ENCODE peak calls at places on chromosome 1, in seven cellular contexts. One of them, this sample, is unnamed. For H3K4me1 and H3K27me3, the result is how much of the 10 kb centered on the place peaks cover.

GRCh38 chr1:26072305-26072704 is 4.9 kb upstream of the TRIM63 start:
- DNase-seq in fibroblast of lung: no peak
- DNase-seq in colonic mucosa: no peak
- DNase-seq in adrenal gland: peak
- DNase-seq in body of pancreas: peak
- DNase-seq in pancreas: peak
- DNase-seq in psoas muscle: peak
- DNase-seq in this sample: no peak

GRCh38 chr1:170586321-170586855 is 54.4 kb downstream of the GORAB start:
- DNase-seq in fibroblast of lung: peak
- DNase-seq in colonic mucosa: no peak
- DNase-seq in adrenal gland: no peak
- DNase-seq in body of pancreas: peak
- DNase-seq in pancreas: no peak
- DNase-seq in psoas muscle: peak
- DNase-seq in this sample: no peak

GRCh38 chr1:22075718-22076117 is 23.2 kb downstream of the CDC42 start:
- DNase-seq in fibroblast of lung: no peak
- DNase-seq in colonic mucosa: no peak
- DNase-seq in adrenal gland: no peak
- DNase-seq in body of pancreas: no peak
- DNase-seq in pancreas: no peak
- DNase-seq in psoas muscle: no peak
- DNase-seq in this sample: no peak

GRCh38 chr1:70314706-70315304 is 39.7 kb downstream of the ANKRD13C start:
- DNase-seq in fibroblast of lung: no peak
- DNase-seq in colonic mucosa: no peak
- DNase-seq in adrenal gland: no peak
- DNase-seq in body of pancreas: no peak
- DNase-seq in pancreas: no peak
- DNase-seq in psoas muscle: no peak
- DNase-seq in this sample: no peak

GRCh38 chr1:243493156-243494129 is 237.6 kb downstream of the SDCCAG8 start:
- DNase-seq in fibroblast of lung: peak
- DNase-seq in colonic mucosa: no peak
- DNase-seq in adrenal gland: peak
- DNase-seq in body of pancreas: no peak
- DNase-seq in pancreas: no peak
- DNase-seq in psoas muscle: no peak
- DNase-seq in this sample: no peak

GRCh38 chr1:230282157-230282556 is 144.0 kb downstream of the PGBD5 start:
- DNase-seq in fibroblast of lung: no peak
- DNase-seq in colonic mucosa: peak
- DNase-seq in adrenal gland: no peak
- DNase-seq in body of pancreas: peak
- DNase-seq in pancreas: no peak
- DNase-seq in psoas muscle: no peak
- DNase-seq in this sample: peak

GRCh38 chr1:201594575-201595245 is 55.8 kb downstream of the NAV1 start:
- DNase-seq in fibroblast of lung: no peak
- DNase-seq in colonic mucosa: no peak
- DNase-seq in adrenal gland: no peak
- DNase-seq in body of pancreas: no peak
- DNase-seq in pancreas: no peak
- DNase-seq in psoas muscle: no peak
- DNase-seq in this sample: no peak

GRCh38 chr1:42674682-42675081 is 7.5 kb upstream of the YBX1 start:
- DNase-seq in fibroblast of lung: no peak
- DNase-seq in colonic mucosa: no peak
- DNase-seq in adrenal gland: no peak
- DNase-seq in body of pancreas: peak
- DNase-seq in pancreas: no peak
- DNase-seq in psoas muscle: no peak
- DNase-seq in this sample: no peak

GRCh38 chr1:116711061-116711582 is 43.1 kb upstream of the CD2 start:
- DNase-seq in fibroblast of lung: no peak
- DNase-seq in colonic mucosa: no peak
- DNase-seq in adrenal gland: no peak
- DNase-seq in body of pancreas: no peak
- DNase-seq in pancreas: no peak
- DNase-seq in psoas muscle: no peak
- DNase-seq in this sample: no peak

GRCh38 chr1:221430133-221430960 is 311.5 kb downstream of the DUSP10 start:
- DNase-seq in fibroblast of lung: peak
- DNase-seq in colonic mucosa: no peak
- DNase-seq in adrenal gland: no peak
- DNase-seq in body of pancreas: peak
- DNase-seq in pancreas: no peak
- DNase-seq in psoas muscle: no peak
- DNase-seq in this sample: no peak

GRCh38 chr1:86645866-86646647 is 58.3 kb upstream of the SH3GLB1 start:
- DNase-seq in fibroblast of lung: no peak
- DNase-seq in colonic mucosa: no peak
- DNase-seq in adrenal gland: no peak
- DNase-seq in body of pancreas: no peak
- DNase-seq in pancreas: no peak
- DNase-seq in psoas muscle: no peak
- DNase-seq in this sample: no peak

GRCh38 chr1:229882621-229883020 is 184.4 kb upstream of the GALNT2 start:
- DNase-seq in fibroblast of lung: no peak
- DNase-seq in colonic mucosa: peak
- DNase-seq in adrenal gland: no peak
- DNase-seq in body of pancreas: peak
- DNase-seq in pancreas: no peak
- DNase-seq in psoas muscle: no peak
- DNase-seq in this sample: no peak

GRCh38 chr1:209425959-209426358 is 157.6 kb upstream of the CAMK1G start:
- DNase-seq in fibroblast of lung: no peak
- DNase-seq in colonic mucosa: no peak
- DNase-seq in adrenal gland: no peak
- DNase-seq in body of pancreas: no peak
- DNase-seq in pancreas: no peak
- DNase-seq in psoas muscle: no peak
- DNase-seq in this sample: no peak

GRCh38 chr1:209422281-209422680 is 161.2 kb upstream of the CAMK1G start:
- DNase-seq in fibroblast of lung: no peak
- DNase-seq in colonic mucosa: no peak
- DNase-seq in adrenal gland: no peak
- DNase-seq in body of pancreas: no peak
- DNase-seq in pancreas: no peak
- DNase-seq in psoas muscle: no peak
- DNase-seq in this sample: no peak

GRCh38 chr1:209417761-209418160 is 165.8 kb upstream of the CAMK1G start:
- DNase-seq in fibroblast of lung: no peak
- DNase-seq in colonic mucosa: no peak
- DNase-seq in adrenal gland: no peak
- DNase-seq in body of pancreas: no peak
- DNase-seq in pancreas: no peak
- DNase-seq in psoas muscle: no peak
- DNase-seq in this sample: no peak

GRCh38 chr1:209416660-209417059 is 166.9 kb upstream of the CAMK1G start:
- DNase-seq in fibroblast of lung: no peak
- DNase-seq in colonic mucosa: no peak
- DNase-seq in adrenal gland: no peak
- DNase-seq in body of pancreas: no peak
- DNase-seq in pancreas: no peak
- DNase-seq in psoas muscle: no peak
- DNase-seq in this sample: no peak

GRCh38 chr1:209421186-209421585 is 162.3 kb upstream of the CAMK1G start:
- DNase-seq in fibroblast of lung: no peak
- DNase-seq in colonic mucosa: no peak
- DNase-seq in adrenal gland: no peak
- DNase-seq in body of pancreas: no peak
- DNase-seq in pancreas: no peak
- DNase-seq in psoas muscle: no peak
- DNase-seq in this sample: no peak
- H3K4me1 ChIP-seq in fibroblast of lung: under half
- H3K4me1 ChIP-seq in colonic mucosa: under half
- H3K4me1 ChIP-seq in adrenal gland: under half
- H3K4me1 ChIP-seq in body of pancreas: under half
- H3K4me1 ChIP-seq in pancreas: under half
- H3K4me1 ChIP-seq in psoas muscle: under half
- H3K4me1 ChIP-seq in this sample: under half

GRCh38 chr1:24695202-24695974 is 49.9 kb upstream of the CLIC4 start:
- DNase-seq in fibroblast of lung: no peak
- DNase-seq in colonic mucosa: no peak
- DNase-seq in adrenal gland: no peak
- DNase-seq in body of pancreas: no peak
- DNase-seq in pancreas: no peak
- DNase-seq in psoas muscle: peak
- DNase-seq in this sample: no peak

GRCh38 chr1:24696033-24696755 is 49.1 kb upstream of the CLIC4 start:
- DNase-seq in fibroblast of lung: no peak
- DNase-seq in colonic mucosa: no peak
- DNase-seq in adrenal gland: no peak
- DNase-seq in body of pancreas: no peak
- DNase-seq in pancreas: no peak
- DNase-seq in psoas muscle: no peak
- DNase-seq in this sample: no peak

GRCh38 chr1:24693827-24694379 is 50.8 kb downstream of the SRRM1 start:
- DNase-seq in fibroblast of lung: no peak
- DNase-seq in colonic mucosa: no peak
- DNase-seq in adrenal gland: no peak
- DNase-seq in body of pancreas: no peak
- DNase-seq in pancreas: no peak
- DNase-seq in psoas muscle: no peak
- DNase-seq in this sample: no peak

GRCh38 chr1:24692351-24692980 is 49.4 kb downstream of the SRRM1 start:
- DNase-seq in fibroblast of lung: no peak
- DNase-seq in colonic mucosa: no peak
- DNase-seq in adrenal gland: no peak
- DNase-seq in body of pancreas: no peak
- DNase-seq in pancreas: no peak
- DNase-seq in psoas muscle: no peak
- DNase-seq in this sample: no peak

GRCh38 chr1:24694380-24694843 is 50.8 kb upstream of the CLIC4 start:
- DNase-seq in fibroblast of lung: peak
- DNase-seq in colonic mucosa: no peak
- DNase-seq in adrenal gland: no peak
- DNase-seq in body of pancreas: no peak
- DNase-seq in pancreas: no peak
- DNase-seq in psoas muscle: no peak
- DNase-seq in this sample: no peak
- TF ChIP-seq CTCF in fibroblast of lung: no peak
- TF ChIP-seq CTCF in colonic mucosa: no peak
- TF ChIP-seq CTCF in adrenal gland: no peak
- TF ChIP-seq CTCF in body of pancreas: no peak
- TF ChIP-seq CTCF in pancreas: no peak
- TF ChIP-seq CTCF in psoas muscle: no peak
- TF ChIP-seq CTCF in this sample: no peak

DNA sequence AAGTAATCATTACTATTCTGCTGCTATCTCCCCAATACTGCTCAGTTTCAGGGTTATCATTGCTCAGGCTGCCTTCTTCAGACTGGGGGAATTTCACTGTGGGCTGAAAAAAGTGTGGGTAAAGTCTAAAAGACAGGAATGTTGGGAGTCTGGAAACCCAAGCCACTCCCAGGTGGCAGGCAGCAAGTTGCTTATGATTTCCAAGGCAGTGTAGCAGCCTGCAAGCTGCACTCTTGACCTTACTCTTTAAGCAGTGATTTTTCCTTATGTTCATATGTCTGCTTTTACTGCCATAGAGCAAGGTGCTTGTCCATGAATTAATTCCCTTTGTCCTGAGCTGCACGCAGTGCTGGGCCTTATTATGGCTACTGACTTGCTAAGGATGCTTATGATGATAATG is 53.1 kb downstream of the PHC2 start:
- DNase-seq in fibroblast of lung: peak
- DNase-seq in colonic mucosa: no peak
- DNase-seq in adrenal gland: no peak
- DNase-seq in body of pancreas: no peak
- DNase-seq in pancreas: no peak
- DNase-seq in psoas muscle: no peak
- DNase-seq in this sample: no peak
- H3K27me3 ChIP-seq in fibroblast of lung: under half
- H3K27me3 ChIP-seq in colonic mucosa: under half
- H3K27me3 ChIP-seq in adrenal gland: under half
- H3K27me3 ChIP-seq in body of pancreas: under half
- H3K27me3 ChIP-seq in pancreas: under half
- H3K27me3 ChIP-seq in psoas muscle: under half
- H3K27me3 ChIP-seq in this sample: under half

DNA sequence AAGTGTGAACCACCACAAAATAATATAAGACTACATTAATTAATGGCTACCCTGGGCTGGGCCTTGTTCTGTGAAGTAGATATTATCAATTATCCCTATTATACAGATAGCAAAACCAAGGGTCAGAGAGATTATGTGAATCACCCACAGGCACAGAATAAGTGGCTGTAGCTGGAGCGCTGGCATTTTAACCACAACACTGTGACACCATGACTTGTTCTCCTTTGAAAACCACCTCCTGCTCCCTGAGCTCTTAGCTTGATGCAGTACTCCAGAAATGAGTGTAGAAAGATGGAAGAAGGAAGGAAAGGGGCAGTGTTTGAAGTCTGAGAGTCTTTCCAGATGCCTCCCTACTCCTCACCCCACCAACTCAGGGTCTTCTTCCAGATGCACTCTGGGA is 29.5 kb upstream of the JUN start:
- DNase-seq in fibroblast of lung: no peak
- DNase-seq in colonic mucosa: no peak
- DNase-seq in adrenal gland: no peak
- DNase-seq in body of pancreas: no peak
- DNase-seq in pancreas: no peak
- DNase-seq in psoas muscle: no peak
- DNase-seq in this sample: no peak
- H3K4me1 ChIP-seq in fibroblast of lung: under half
- H3K4me1 ChIP-seq in colonic mucosa: under half
- H3K4me1 ChIP-seq in adrenal gland: under half
- H3K4me1 ChIP-seq in body of pancreas: half or more
- H3K4me1 ChIP-seq in pancreas: under half
- H3K4me1 ChIP-seq in psoas muscle: under half
- H3K4me1 ChIP-seq in this sample: under half

DNA sequence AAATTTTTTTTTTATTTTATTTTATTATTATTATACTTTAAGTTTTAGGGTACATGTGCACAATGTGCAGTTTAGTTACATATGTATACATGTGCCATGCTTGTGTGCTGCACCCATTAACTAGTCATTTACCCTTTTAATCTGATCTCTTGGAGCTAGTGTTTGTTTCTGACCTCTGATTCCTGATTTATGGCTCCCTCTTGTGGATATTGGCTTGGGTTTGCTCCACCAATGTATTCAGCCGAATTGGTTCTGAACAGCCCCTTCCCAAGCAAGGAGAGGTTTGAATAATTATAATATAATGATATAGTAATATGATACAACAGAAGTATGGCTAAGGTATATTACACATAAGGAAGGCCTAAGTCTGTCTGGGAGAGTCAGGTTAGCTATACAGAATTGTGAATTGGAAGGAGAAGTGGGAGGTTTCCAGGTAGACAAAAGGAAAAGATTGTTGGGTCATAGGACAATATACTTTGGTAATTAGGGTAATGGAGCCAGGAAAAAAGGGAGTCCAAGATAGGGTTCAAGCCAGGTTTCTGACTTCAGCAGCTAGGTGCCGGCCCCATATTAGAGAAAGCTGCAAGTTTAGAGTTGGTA is 53.1 kb upstream of the HMCN1 start:
- DNase-seq in fibroblast of lung: peak
- DNase-seq in colonic mucosa: peak
- DNase-seq in adrenal gland: no peak
- DNase-seq in body of pancreas: peak
- DNase-seq in pancreas: no peak
- DNase-seq in psoas muscle: no peak
- DNase-seq in this sample: no peak
- TF ChIP-seq CTCF in fibroblast of lung: peak
- TF ChIP-seq CTCF in colonic mucosa: peak
- TF ChIP-seq CTCF in adrenal gland: peak
- TF ChIP-seq CTCF in body of pancreas: peak
- TF ChIP-seq CTCF in pancreas: peak
- TF ChIP-seq CTCF in psoas muscle: peak
- TF ChIP-seq CTCF in this sample: no peak

GRCh38 chr1:175554586-175554985 is 188.8 kb downstream of the TNR start:
- DNase-seq in fibroblast of lung: no peak
- DNase-seq in colonic mucosa: no peak
- DNase-seq in adrenal gland: no peak
- DNase-seq in body of pancreas: no peak
- DNase-seq in pancreas: no peak
- DNase-seq in psoas muscle: no peak
- DNase-seq in this sample: no peak
- H3K27me3 ChIP-seq in fibroblast of lung: under half
- H3K27me3 ChIP-seq in colonic mucosa: under half
- H3K27me3 ChIP-seq in adrenal gland: under half
- H3K27me3 ChIP-seq in body of pancreas: under half
- H3K27me3 ChIP-seq in pancreas: under half
- H3K27me3 ChIP-seq in psoas muscle: under half
- H3K27me3 ChIP-seq in this sample: under half